ENCODE peak calls at places on chromosomes 13 and 19, in four cellular contexts. One of them, this sample, is unnamed.

GRCh38 chr13:41651413-41652068 is 194.2 kb downstream of the RGCC start:
- DNase-seq in A673: no peak
- DNase-seq in cardiac fibroblast: peak
- DNase-seq in thoracic aorta: no peak
- DNase-seq in this sample: no peak

GRCh38 chr13:107765724-107766436 is 449.5 kb downstream of the LIG4 start:
- DNase-seq in cardiac fibroblast: peak
- DNase-seq in thoracic aorta: no peak
- DNase-seq in A673: no peak
- DNase-seq in this sample: no peak

GRCh38 chr13:26253787-26254582 is at the start of gene CDK8:
- DNase-seq in A673: peak
- DNase-seq in thoracic aorta: peak
- DNase-seq in cardiac fibroblast: peak
- DNase-seq in this sample: peak

GRCh38 chr13:91745962-91746361 is 347.5 kb downstream of the GPC5 start:
- DNase-seq in thoracic aorta: no peak
- DNase-seq in A673: no peak
- DNase-seq in cardiac fibroblast: no peak
- DNase-seq in this sample: no peak

GRCh38 chr19:58546131-58546530 is 2.3 kb downstream of the TRIM28 start:
- DNase-seq in A673: no peak
- DNase-seq in thoracic aorta: no peak
- DNase-seq in cardiac fibroblast: no peak
- DNase-seq in this sample: no peak

GRCh38 chr13:76307157-76307556 is 579.0 kb downstream of the KCTD12 start:
- DNase-seq in cardiac fibroblast: no peak
- DNase-seq in A673: no peak
- DNase-seq in thoracic aorta: no peak
- DNase-seq in this sample: no peak

GRCh38 chr13:68714292-68714691 is 1393.3 kb upstream of the ATXN8OS start:
- DNase-seq in thoracic aorta: no peak
- DNase-seq in cardiac fibroblast: no peak
- DNase-seq in A673: no peak
- DNase-seq in this sample: no peak

GRCh38 chr19:55472463-55472862 is 4.0 kb upstream of the ZNF628 start:
- DNase-seq in thoracic aorta: no peak
- DNase-seq in A673: no peak
- DNase-seq in cardiac fibroblast: peak
- DNase-seq in this sample: peak

GRCh38 chr13:43242040-43242439 is 218.7 kb downstream of the DNAJC15 start:
- DNase-seq in thoracic aorta: no peak
- DNase-seq in A673: peak
- DNase-seq in cardiac fibroblast: no peak
- DNase-seq in this sample: no peak

GRCh38 chr19:54100560-54100959 is at the start of gene OSCAR:
- DNase-seq in thoracic aorta: no peak
- DNase-seq in cardiac fibroblast: no peak
- DNase-seq in A673: no peak
- DNase-seq in this sample: no peak

GRCh38 chr13:100508996-100509395 is 79.6 kb downstream of the GGACT start:
- DNase-seq in thoracic aorta: no peak
- DNase-seq in cardiac fibroblast: no peak
- DNase-seq in A673: no peak
- DNase-seq in this sample: no peak

GRCh38 chr13:107824636-107825035 is 390.7 kb downstream of the LIG4 start:
- DNase-seq in A673: no peak
- DNase-seq in thoracic aorta: no peak
- DNase-seq in cardiac fibroblast: no peak
- DNase-seq in this sample: no peak

GRCh38 chr13:47111499-47111898 is 214.6 kb upstream of the HTR2A start:
- DNase-seq in A673: no peak
- DNase-seq in cardiac fibroblast: no peak
- DNase-seq in thoracic aorta: no peak
- DNase-seq in this sample: no peak

GRCh38 chr13:46211116-46211515 is 612 bp upstream of the LRRC63 start:
- DNase-seq in A673: peak
- DNase-seq in thoracic aorta: no peak
- DNase-seq in cardiac fibroblast: peak
- DNase-seq in this sample: no peak

GRCh38 chr13:41006296-41006695 is 12.8 kb downstream of the ELF1 start:
- DNase-seq in cardiac fibroblast: no peak
- DNase-seq in A673: no peak
- DNase-seq in thoracic aorta: no peak
- DNase-seq in this sample: no peak

GRCh38 chr13:51688937-51689336 is 104.7 kb downstream of the WDFY2 start:
- DNase-seq in A673: no peak
- DNase-seq in thoracic aorta: no peak
- DNase-seq in cardiac fibroblast: no peak
- DNase-seq in this sample: no peak

GRCh38 chr19:554817-555216 is 11.0 kb downstream of the GZMM start:
- DNase-seq in cardiac fibroblast: no peak
- DNase-seq in A673: no peak
- DNase-seq in thoracic aorta: no peak
- DNase-seq in this sample: no peak

GRCh38 chr13:20274466-20274865 is 42.3 kb upstream of the GJB6 start:
- DNase-seq in A673: no peak
- DNase-seq in thoracic aorta: no peak
- DNase-seq in cardiac fibroblast: no peak
- DNase-seq in this sample: no peak

GRCh38 chr19:18300930-18301717 is 19.7 kb upstream of the JUND start:
- DNase-seq in cardiac fibroblast: peak
- DNase-seq in A673: no peak
- DNase-seq in thoracic aorta: peak
- DNase-seq in this sample: no peak

GRCh38 chr19:9913237-9914000 is 22.9 kb downstream of the OLFM2 start:
- DNase-seq in thoracic aorta: no peak
- DNase-seq in A673: peak
- DNase-seq in cardiac fibroblast: no peak
- DNase-seq in this sample: no peak

GRCh38 chr13:101155920-101156319 is 260.4 kb downstream of the NALCN start:
- DNase-seq in A673: no peak
- DNase-seq in cardiac fibroblast: no peak
- DNase-seq in thoracic aorta: no peak
- DNase-seq in this sample: no peak

GRCh38 chr13:24351423-24351822 is 42.0 kb downstream of the C1QTNF9 start:
- DNase-seq in cardiac fibroblast: no peak
- DNase-seq in thoracic aorta: no peak
- DNase-seq in A673: no peak
- DNase-seq in this sample: no peak

GRCh38 chr13:88345171-88345847 is 674.1 kb downstream of the SLITRK5 start:
- DNase-seq in cardiac fibroblast: no peak
- DNase-seq in A673: no peak
- DNase-seq in thoracic aorta: no peak
- DNase-seq in this sample: no peak

GRCh38 chr13:114077938-114078335 is 54.5 kb downstream of the RASA3 start:
- DNase-seq in A673: no peak
- DNase-seq in thoracic aorta: no peak
- DNase-seq in cardiac fibroblast: peak
- DNase-seq in this sample: no peak

GRCh38 chr13:67914535-67914934 is 684.4 kb upstream of the PCDH9 start:
- DNase-seq in cardiac fibroblast: no peak
- DNase-seq in thoracic aorta: no peak
- DNase-seq in A673: no peak
- DNase-seq in this sample: no peak

GRCh38 chr13:113320226-113320875 is 23.3 kb downstream of the LAMP1 start:
- DNase-seq in A673: no peak
- DNase-seq in cardiac fibroblast: no peak
- DNase-seq in thoracic aorta: no peak
- DNase-seq in this sample: no peak

GRCh38 chr13:51246005-51246404 is 23.8 kb downstream of the FAM124A start:
- DNase-seq in thoracic aorta: no peak
- DNase-seq in cardiac fibroblast: no peak
- DNase-seq in A673: no peak
- DNase-seq in this sample: no peak

GRCh38 chr19:17830567-17831418 is 9.5 kb upstream of the INSL3 start:
- DNase-seq in cardiac fibroblast: peak
- DNase-seq in A673: peak
- DNase-seq in thoracic aorta: no peak
- DNase-seq in this sample: peak

GRCh38 chr13:64206430-64207225 is 2791.0 kb upstream of the PCDH20 start:
- DNase-seq in cardiac fibroblast: no peak
- DNase-seq in thoracic aorta: no peak
- DNase-seq in A673: no peak
- DNase-seq in this sample: no peak

GRCh38 chr19:34998777-34999497 is 1.2 kb upstream of the GRAMD1A start:
- DNase-seq in A673: no peak
- DNase-seq in thoracic aorta: no peak
- DNase-seq in cardiac fibroblast: no peak
- DNase-seq in this sample: no peak

GRCh38 chr19:3386447-3387234 is 20.3 kb downstream of the NFIC start:
- DNase-seq in thoracic aorta: no peak
- DNase-seq in A673: no peak
- DNase-seq in cardiac fibroblast: no peak
- DNase-seq in this sample: no peak

GRCh38 chr13:31204592-31204991 is 4.8 kb downstream of the B3GLCT start:
- DNase-seq in A673: peak
- DNase-seq in cardiac fibroblast: peak
- DNase-seq in thoracic aorta: no peak
- DNase-seq in this sample: peak

GRCh38 chr19:33674575-33675367 is 53.0 kb downstream of the CHST8 start:
- DNase-seq in thoracic aorta: no peak
- DNase-seq in A673: no peak
- DNase-seq in cardiac fibroblast: no peak
- DNase-seq in this sample: no peak

GRCh38 chr13:66405908-66406802 is 824.0 kb downstream of the PCDH9 start:
- DNase-seq in cardiac fibroblast: peak
- DNase-seq in A673: no peak
- DNase-seq in thoracic aorta: no peak
- DNase-seq in this sample: peak

GRCh38 chr13:50104493-50104892 is 89.2 kb downstream of the KCNRG start:
- DNase-seq in cardiac fibroblast: peak
- DNase-seq in A673: no peak
- DNase-seq in thoracic aorta: no peak
- DNase-seq in this sample: no peak

GRCh38 chr19:8607386-8607785 is 3.1 kb downstream of the ADAMTS10 start:
- DNase-seq in A673: no peak
- DNase-seq in thoracic aorta: peak
- DNase-seq in cardiac fibroblast: peak
- DNase-seq in this sample: no peak

GRCh38 chr13:41054212-41054877 is 7.0 kb upstream of the WBP4 start:
- DNase-seq in thoracic aorta: no peak
- DNase-seq in A673: peak
- DNase-seq in cardiac fibroblast: peak
- DNase-seq in this sample: no peak

DNA sequence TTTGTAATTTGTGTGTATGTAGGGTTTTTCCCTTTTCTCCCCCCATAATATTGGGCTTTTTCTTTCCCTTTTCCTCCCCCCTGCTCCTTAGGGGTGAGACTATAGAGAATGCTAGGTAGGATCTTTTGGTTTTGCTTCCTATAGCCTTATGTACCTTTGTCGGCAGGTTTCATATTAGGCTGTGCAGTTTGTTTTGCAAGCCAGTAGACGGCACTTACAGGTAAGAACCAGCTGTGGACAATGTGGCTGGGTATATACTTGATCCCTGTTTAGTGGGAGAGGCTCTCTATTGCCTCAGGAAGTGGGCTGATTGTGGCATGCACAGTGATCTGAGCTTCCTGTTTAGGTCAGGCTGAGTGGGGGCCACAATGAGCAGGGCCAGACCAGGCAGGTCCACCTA is 359.2 kb upstream of the OBI1 start:
- DNase-seq in cardiac fibroblast: no peak
- DNase-seq in A673: no peak
- DNase-seq in thoracic aorta: no peak
- DNase-seq in this sample: no peak
- TF ChIP-seq CTCF in cardiac fibroblast: no peak
- TF ChIP-seq CTCF in A673: no peak
- TF ChIP-seq CTCF in thoracic aorta: no peak
- TF ChIP-seq CTCF in this sample: no peak

GRCh38 chr19:19670070-19670551 is 1.5 kb downstream of the ZNF101 start:
- DNase-seq in thoracic aorta: no peak
- DNase-seq in A673: no peak
- DNase-seq in cardiac fibroblast: no peak
- DNase-seq in this sample: no peak
- H3K4me3 ChIP-seq in thoracic aorta: peak
- H3K4me3 ChIP-seq in A673: peak
- H3K4me3 ChIP-seq in cardiac fibroblast: peak
- H3K4me3 ChIP-seq in this sample: no peak

GRCh38 chr13:99403458-99403971 is 96.3 kb upstream of the GPR183 start:
- DNase-seq in A673: no peak
- DNase-seq in cardiac fibroblast: no peak
- DNase-seq in thoracic aorta: no peak
- DNase-seq in this sample: no peak
- TF ChIP-seq CTCF in A673: no peak
- TF ChIP-seq CTCF in cardiac fibroblast: no peak
- TF ChIP-seq CTCF in thoracic aorta: no peak
- TF ChIP-seq CTCF in this sample: no peak

GRCh38 chr19:48625891-48626327 is 6.6 kb downstream of the SPHK2 start:
- DNase-seq in cardiac fibroblast: no peak
- DNase-seq in thoracic aorta: no peak
- DNase-seq in A673: no peak
- DNase-seq in this sample: no peak
- H3K4me3 ChIP-seq in cardiac fibroblast: no peak
- H3K4me3 ChIP-seq in thoracic aorta: no peak
- H3K4me3 ChIP-seq in A673: no peak
- H3K4me3 ChIP-seq in this sample: no peak

GRCh38 chr19:48301886-48302599 is 23.3 kb upstream of the EMP3 start:
- DNase-seq in A673: no peak
- DNase-seq in cardiac fibroblast: no peak
- DNase-seq in thoracic aorta: no peak
- DNase-seq in this sample: no peak
- TF ChIP-seq CTCF in A673: no peak
- TF ChIP-seq CTCF in cardiac fibroblast: no peak
- TF ChIP-seq CTCF in thoracic aorta: no peak
- TF ChIP-seq CTCF in this sample: no peak

GRCh38 chr13:77339408-77339807 is 12.5 kb upstream of the MYCBP2 start:
- DNase-seq in cardiac fibroblast: no peak
- DNase-seq in thoracic aorta: no peak
- DNase-seq in A673: no peak
- DNase-seq in this sample: no peak
- H3K4me3 ChIP-seq in cardiac fibroblast: no peak
- H3K4me3 ChIP-seq in thoracic aorta: no peak
- H3K4me3 ChIP-seq in A673: no peak
- H3K4me3 ChIP-seq in this sample: no peak

DNA sequence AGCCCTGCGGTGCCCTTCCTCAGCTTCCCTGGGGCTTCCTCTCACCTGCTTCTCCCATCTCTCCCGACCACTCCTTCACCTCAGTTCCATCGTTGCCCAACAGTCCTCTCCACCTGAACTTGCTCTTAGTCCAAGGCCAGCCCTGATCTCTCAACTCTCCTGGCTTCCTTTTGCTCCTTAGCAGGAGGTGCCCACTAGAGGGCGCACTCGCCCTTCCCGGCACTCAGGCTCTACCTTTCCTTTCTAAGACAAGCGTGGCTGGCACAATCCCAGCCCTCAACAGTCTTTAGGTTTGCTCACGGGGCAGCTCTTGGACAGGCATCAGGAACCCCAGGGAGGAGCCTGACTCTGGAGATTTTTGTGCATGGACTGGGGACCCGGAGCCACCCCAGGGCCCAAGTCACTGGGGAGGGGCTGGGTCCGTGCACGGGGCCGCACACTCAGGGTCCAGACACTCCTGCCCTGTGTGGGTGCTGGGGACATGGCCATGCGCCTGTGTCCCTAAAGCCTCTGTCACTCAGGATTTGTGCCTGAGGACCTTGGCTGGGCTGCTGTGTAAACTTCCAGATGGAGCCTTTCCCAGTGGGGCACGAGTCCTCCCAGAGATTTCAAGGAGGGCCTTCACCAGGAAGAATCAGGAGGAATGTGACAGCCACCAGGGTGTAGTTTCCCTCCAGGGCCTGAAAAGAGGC is 12.1 kb upstream of the CEACAM8 start:
- DNase-seq in A673: peak
- DNase-seq in thoracic aorta: no peak
- DNase-seq in cardiac fibroblast: peak
- DNase-seq in this sample: no peak
- TF ChIP-seq CTCF in A673: peak
- TF ChIP-seq CTCF in thoracic aorta: peak
- TF ChIP-seq CTCF in cardiac fibroblast: peak
- TF ChIP-seq CTCF in this sample: peak